ENCODE peak calls at places on chromosomes 12 and 14, in nine cellular contexts. I is right lobe of liver; Z is NCI-H1417; S is RPMI7951; B is neural crest cell; J is H4; Y is CD4-positive, alpha-beta memory T cell; R is activated CD4-positive, alpha-beta T cell treated with anti-CD3 and anti-CD28 coated beads for 1 hour; D is HFF-Myc. U is an unnamed sample.

GRCh38 chr14:100825691-100826331 is at the start of gene MEG3:
- DNase-seq in I (no peak), Z (no peak), S (no peak), B (no peak), J (no peak), Y (no peak), R (no peak), D (peak), U (no peak)

GRCh38 chr14:95481391-95482022 is 34.9 kb downstream of the SYNE3 start:
- DNase-seq in I (no peak), Z (no peak), S (no peak), B (no peak), J (no peak), Y (no peak), R (no peak), D (no peak), U (no peak)

GRCh38 chr14:91387135-91387849 is 30.3 kb downstream of the CCDC88C start:
- DNase-seq in I (no peak), Z (no peak), S (peak), B (no peak), J (peak), Y (no peak), R (no peak), D (no peak), U (peak)

GRCh38 chr14:70188292-70188607 is 501 bp downstream of the SLC8A3 start:
- DNase-seq in I (no peak), Z (no peak), S (peak), B (peak), J (no peak), Y (no peak), R (no peak), D (no peak), U (no peak)

GRCh38 chr12:107957459-107957858 is 171.6 kb upstream of the WSCD2 start:
- DNase-seq in I (no peak), Z (no peak), S (no peak), B (no peak), J (no peak), Y (no peak), R (no peak), D (no peak), U (no peak)

GRCh38 chr14:95341115-95341514 is 21.4 kb upstream of the CLMN start:
- DNase-seq in I (no peak), Z (no peak), S (no peak), B (no peak), J (no peak), Y (no peak), R (no peak), D (no peak), U (no peak)

GRCh38 chr14:20807304-20807956 is 4.8 kb upstream of the RNASE1 start:
- DNase-seq in I (no peak), Z (no peak), S (no peak), B (no peak), J (no peak), Y (no peak), R (no peak), D (no peak), U (no peak)

GRCh38 chr14:65303902-65304222 is 108.7 kb upstream of the FUT8 start:
- DNase-seq in I (no peak), Z (peak), S (no peak), B (no peak), J (no peak), Y (no peak), R (no peak), D (no peak), U (no peak)

GRCh38 chr12:32612658-32613614 is 66.2 kb upstream of the DNM1L start:
- DNase-seq in I (no peak), Z (no peak), S (no peak), B (no peak), J (no peak), Y (no peak), R (no peak), D (no peak), U (no peak)

GRCh38 chr14:39395555-39396254 is 36.5 kb downstream of the FBXO33 start:
- DNase-seq in I (no peak), Z (peak), S (peak), B (no peak), J (no peak), Y (no peak), R (no peak), D (no peak), U (no peak)

GRCh38 chr14:92605274-92605940 is 91.8 kb downstream of the RIN3 start:
- DNase-seq in I (no peak), Z (no peak), S (no peak), B (no peak), J (no peak), Y (no peak), R (no peak), D (no peak), U (no peak)

GRCh38 chr12:82650627-82651337 is 35.9 kb upstream of the TMTC2 start:
- DNase-seq in I (no peak), Z (no peak), S (peak), B (no peak), J (peak), Y (no peak), R (no peak), D (peak), U (no peak)

GRCh38 chr12:5590316-5590715 is 158.4 kb downstream of the NTF3 start:
- DNase-seq in I (no peak), Z (no peak), S (no peak), B (no peak), J (no peak), Y (no peak), R (no peak), D (no peak), U (no peak)

GRCh38 chr14:68820999-68821683 is 28.3 kb upstream of the ZFP36L1 start:
- DNase-seq in I (peak), Z (no peak), S (no peak), B (no peak), J (no peak), Y (no peak), R (no peak), D (no peak), U (no peak)

GRCh38 chr12:41979574-41979973 is 165.1 kb downstream of the GXYLT1 start:
- DNase-seq in I (no peak), Z (no peak), S (no peak), B (no peak), J (no peak), Y (no peak), R (no peak), D (no peak), U (no peak)

GRCh38 chr12:6765634-6766581 is at the start of gene PTMS:
- DNase-seq in I (peak), Z (peak), S (peak), B (peak), J (peak), Y (no peak), R (no peak), D (peak), U (peak)

GRCh38 chr12:75058228-75058627 is 151.4 kb downstream of the KCNC2 start:
- DNase-seq in I (no peak), Z (no peak), S (no peak), B (no peak), J (no peak), Y (no peak), R (no peak), D (no peak), U (no peak)

GRCh38 chr12:128783129-128783574 is 40.6 kb downstream of the SLC15A4 start:
- DNase-seq in I (no peak), Z (no peak), S (peak), B (no peak), J (peak), Y (peak), R (no peak), D (no peak), U (no peak)

GRCh38 chr12:114827460-114827859 is 143.5 kb upstream of the TBX3 start:
- DNase-seq in I (no peak), Z (no peak), S (no peak), B (no peak), J (no peak), Y (no peak), R (no peak), D (no peak), U (no peak)